ENCODE peak calls at places on chromosomes 4 and X, in five cellular contexts. One of them, this sample, is unnamed.

GRCh38 chr4:99723555-99724450 is 66.2 kb upstream of the C4orf54 start:
- DNase-seq in heart right ventricle: peak
- DNase-seq in GM20000: no peak
- DNase-seq in fibroblast of mammary gland: peak
- DNase-seq in CD8-positive, alpha-beta T cell: no peak
- DNase-seq in this sample: peak

GRCh38 chr4:122728781-122729330 is 3.6 kb upstream of the BBS12 start:
- DNase-seq in GM20000: no peak
- DNase-seq in fibroblast of mammary gland: peak
- DNase-seq in CD8-positive, alpha-beta T cell: no peak
- DNase-seq in heart right ventricle: no peak
- DNase-seq in this sample: no peak

GRCh38 chr4:65175585-65175984 is 494.7 kb downstream of the EPHA5 start:
- DNase-seq in heart right ventricle: no peak
- DNase-seq in GM20000: no peak
- DNase-seq in CD8-positive, alpha-beta T cell: no peak
- DNase-seq in fibroblast of mammary gland: no peak
- DNase-seq in this sample: no peak

GRCh38 chr4:1154523-1155182 is 17.7 kb downstream of the SPON2 start:
- DNase-seq in CD8-positive, alpha-beta T cell: no peak
- DNase-seq in heart right ventricle: no peak
- DNase-seq in fibroblast of mammary gland: peak
- DNase-seq in GM20000: no peak
- DNase-seq in this sample: no peak

GRCh38 chr4:57037982-57038604 is 59.4 kb downstream of the POLR2B start:
- DNase-seq in fibroblast of mammary gland: peak
- DNase-seq in GM20000: peak
- DNase-seq in heart right ventricle: peak
- DNase-seq in CD8-positive, alpha-beta T cell: no peak
- DNase-seq in this sample: no peak

GRCh38 chr4:66048861-66049260 is 378.6 kb upstream of the EPHA5 start:
- DNase-seq in GM20000: no peak
- DNase-seq in heart right ventricle: no peak
- DNase-seq in CD8-positive, alpha-beta T cell: no peak
- DNase-seq in fibroblast of mammary gland: peak
- DNase-seq in this sample: peak

GRCh38 chr4:147299205-147299604 is 181.7 kb upstream of the EDNRA start:
- DNase-seq in GM20000: no peak
- DNase-seq in CD8-positive, alpha-beta T cell: no peak
- DNase-seq in heart right ventricle: no peak
- DNase-seq in fibroblast of mammary gland: no peak
- DNase-seq in this sample: no peak

GRCh38 chr4:19774690-19775256 is 476.9 kb upstream of the SLIT2 start:
- DNase-seq in CD8-positive, alpha-beta T cell: no peak
- DNase-seq in GM20000: no peak
- DNase-seq in fibroblast of mammary gland: peak
- DNase-seq in heart right ventricle: no peak
- DNase-seq in this sample: no peak

GRCh38 chrX:38149016-38149415 is 71.7 kb downstream of the SRPX start:
- DNase-seq in GM20000: no peak
- DNase-seq in fibroblast of mammary gland: no peak
- DNase-seq in CD8-positive, alpha-beta T cell: no peak
- DNase-seq in heart right ventricle: no peak
- DNase-seq in this sample: peak

GRCh38 chr4:112348488-112349158 is 51.5 kb downstream of the ALPK1 start:
- DNase-seq in GM20000: no peak
- DNase-seq in fibroblast of mammary gland: peak
- DNase-seq in CD8-positive, alpha-beta T cell: no peak
- DNase-seq in heart right ventricle: peak
- DNase-seq in this sample: no peak
- TF ChIP-seq CTCF in GM20000: no peak
- TF ChIP-seq CTCF in fibroblast of mammary gland: peak
- TF ChIP-seq CTCF in CD8-positive, alpha-beta T cell: no peak
- TF ChIP-seq CTCF in heart right ventricle: peak
- TF ChIP-seq CTCF in this sample: peak

GRCh38 chrX:103503853-103504207 is 15.5 kb downstream of the RAB40A start:
- DNase-seq in fibroblast of mammary gland: peak
- DNase-seq in CD8-positive, alpha-beta T cell: no peak
- DNase-seq in heart right ventricle: no peak
- DNase-seq in GM20000: no peak
- DNase-seq in this sample: no peak
- TF ChIP-seq CTCF in fibroblast of mammary gland: no peak
- TF ChIP-seq CTCF in CD8-positive, alpha-beta T cell: no peak
- TF ChIP-seq CTCF in heart right ventricle: no peak
- TF ChIP-seq CTCF in GM20000: no peak
- TF ChIP-seq CTCF in this sample: no peak

DNA sequence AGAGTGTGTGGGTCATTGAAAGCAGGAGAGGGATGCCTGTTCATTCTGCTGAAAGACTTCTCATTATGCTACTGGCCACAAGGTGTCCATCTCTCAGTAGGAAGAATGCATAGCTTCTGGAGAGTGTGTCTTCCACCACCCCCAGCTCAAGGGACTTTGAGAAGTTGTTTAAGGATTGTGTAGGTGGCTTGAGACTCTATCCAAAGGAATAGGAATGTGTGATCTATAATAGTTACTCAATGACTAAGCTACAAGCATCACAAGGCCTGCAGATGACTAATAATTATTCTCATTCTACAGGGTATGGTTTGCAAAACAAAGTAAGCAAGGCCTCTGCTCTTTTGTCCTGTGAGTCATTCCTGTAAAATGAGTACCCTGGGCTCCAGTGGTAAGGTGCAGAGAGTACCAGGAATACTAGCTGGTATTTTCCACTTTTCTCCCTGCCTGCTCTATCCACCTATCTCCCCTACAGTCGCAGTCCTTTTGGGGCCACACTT is 279.8 kb upstream of the BOD1L1 start:
- DNase-seq in CD8-positive, alpha-beta T cell: no peak
- DNase-seq in GM20000: no peak
- DNase-seq in heart right ventricle: no peak
- DNase-seq in fibroblast of mammary gland: peak
- DNase-seq in this sample: peak
- TF ChIP-seq CTCF in CD8-positive, alpha-beta T cell: no peak
- TF ChIP-seq CTCF in GM20000: no peak
- TF ChIP-seq CTCF in heart right ventricle: no peak
- TF ChIP-seq CTCF in fibroblast of mammary gland: peak
- TF ChIP-seq CTCF in this sample: peak

GRCh38 chr4:106201373-106201772 is 114.6 kb downstream of the TBCK start:
- DNase-seq in heart right ventricle: no peak
- DNase-seq in GM20000: no peak
- DNase-seq in CD8-positive, alpha-beta T cell: no peak
- DNase-seq in fibroblast of mammary gland: peak
- DNase-seq in this sample: no peak
- TF ChIP-seq CTCF in heart right ventricle: peak
- TF ChIP-seq CTCF in GM20000: no peak
- TF ChIP-seq CTCF in CD8-positive, alpha-beta T cell: no peak
- TF ChIP-seq CTCF in fibroblast of mammary gland: peak
- TF ChIP-seq CTCF in this sample: peak

GRCh38 chr4:42995343-42995944 is 102.9 kb downstream of the GRXCR1 start:
- DNase-seq in heart right ventricle: no peak
- DNase-seq in fibroblast of mammary gland: peak
- DNase-seq in CD8-positive, alpha-beta T cell: no peak
- DNase-seq in GM20000: peak
- DNase-seq in this sample: peak
- TF ChIP-seq CTCF in heart right ventricle: peak
- TF ChIP-seq CTCF in fibroblast of mammary gland: peak
- TF ChIP-seq CTCF in CD8-positive, alpha-beta T cell: peak
- TF ChIP-seq CTCF in GM20000: peak
- TF ChIP-seq CTCF in this sample: peak

This sample was measured in astrocyte of the cerebellum.